ENCODE peak calls at places on chromosome X, in four cellular contexts. F is cardiac muscle cell, P is OCI-LY7, Q is stomach. K is an unnamed sample.

GRCh38 chrX:38560776-38561125 is 591 bp upstream of the TSPAN7 start:
- DNase-seq in F (no peak), P (no peak), Q (no peak), K (no peak)

GRCh38 chrX:153554519-153555167 is 37.2 kb downstream of the ATP2B3 start:
- DNase-seq in F (peak; percentile 53), P (peak; percentile 53), Q (peak; percentile 61), K (peak; percentile 15)

GRCh38 chrX:153400146-153401132 is 711 bp downstream of the PNMA6E start:
- DNase-seq in F (peak; percentile 52), P (peak; percentile 63), Q (peak; percentile 35), K (peak; percentile 48)

GRCh38 chrX:151982217-151982616 is 7.7 kb upstream of the GABRE start:
- DNase-seq in F (no peak), P (no peak), Q (no peak), K (no peak)

GRCh38 chrX:25144043-25144940 is 128.5 kb upstream of the ARX start:
- DNase-seq in F (peak; percentile 84), P (peak; percentile 29), Q (peak; percentile 63), K (peak; percentile 13)

GRCh38 chrX:25754399-25754798 is 383.7 kb upstream of the MAGEB18 start:
- DNase-seq in F (no peak), P (no peak), Q (no peak), K (no peak)

GRCh38 chrX:150692296-150692695 is 900 bp upstream of the MTMR1 start:
- DNase-seq in F (no peak), P (peak; percentile 35), Q (no peak), K (no peak)

GRCh38 chrX:56569378-56570061 is 6.1 kb downstream of the UBQLN2 start:
- DNase-seq in F (no peak), P (no peak), Q (no peak), K (no peak)

GRCh38 chrX:22339459-22339858 is 66.7 kb downstream of the CBLL2 start:
- DNase-seq in F (no peak), P (no peak), Q (no peak), K (no peak)

GRCh38 chrX:130118396-130118795 is 8.1 kb upstream of the ELF4 start:
- DNase-seq in F (no peak), P (no peak), Q (no peak), K (no peak)

GRCh38 chrX:39808471-39808917 is 289.3 kb downstream of the BCOR start:
- DNase-seq in F (no peak), P (no peak), Q (no peak), K (no peak)

GRCh38 chrX:15653961-15654360 is 10.6 kb downstream of the CLTRN start:
- DNase-seq in F (no peak), P (no peak), Q (no peak), K (no peak)

GRCh38 chrX:39736219-39737211 is 361.2 kb downstream of the BCOR start:
- DNase-seq in F (no peak), P (no peak), Q (peak; percentile 92), K (no peak)

GRCh38 chrX:152155766-152156310 is 17.5 kb upstream of the MAGEA10 start:
- DNase-seq in F (no peak), P (no peak), Q (no peak), K (no peak)

GRCh38 chrX:91137881-91138280 is 296.8 kb upstream of the PABPC5 start:
- DNase-seq in F (no peak), P (no peak), Q (no peak), K (no peak)

GRCh38 chrX:3712870-3713224 is 602 bp downstream of the PRKX start:
- DNase-seq in F (no peak), P (no peak), Q (no peak), K (no peak)

GRCh38 chrX:119516157-119516702 is 48.0 kb downstream of the SLC25A5 start:
- DNase-seq in F (peak; percentile 72), P (peak; percentile 83), Q (no peak), K (peak; percentile 78)

GRCh38 chrX:124018031-124018430 is 56.5 kb downstream of the STAG2 start:
- DNase-seq in F (no peak), P (peak; percentile 5), Q (no peak), K (no peak)

GRCh38 chrX:93673869-93674271 is at the start of gene FAM133A:
- DNase-seq in F (peak; percentile 66), P (no peak), Q (no peak), K (peak; percentile 9)

GRCh38 chrX:19540076-19540475 is 24.8 kb upstream of the MAP3K15 start:
- DNase-seq in F (no peak), P (no peak), Q (no peak), K (no peak)

GRCh38 chrX:104347860-104348259 is 93.1 kb upstream of the ESX1 start:
- DNase-seq in F (no peak), P (no peak), Q (no peak), K (no peak)

GRCh38 chrX:112868586-112868985 is 28.0 kb upstream of the AMOT start:
- DNase-seq in F (no peak), P (no peak), Q (no peak), K (no peak)

GRCh38 chrX:139932077-139932900 is 564 bp downstream of the ATP11C start:
- DNase-seq in F (peak; percentile 61), P (peak; percentile 45), Q (peak; percentile 43), K (peak; percentile 43)

GRCh38 chrX:113539599-113540356 is 699.1 kb upstream of the AMOT start:
- DNase-seq in F (no peak), P (no peak), Q (no peak), K (no peak)

GRCh38 chrX:120380699-120381098 is 18.8 kb downstream of the ATP1B4 start:
- DNase-seq in F (no peak), P (peak; percentile 74), Q (no peak), K (peak; percentile 62)

GRCh38 chrX:44246826-44247225 is 96.6 kb downstream of the EFHC2 start:
- DNase-seq in F (no peak), P (no peak), Q (no peak), K (no peak)

GRCh38 chrX:122389005-122389404 is 795.1 kb upstream of the GRIA3 start:
- DNase-seq in F (no peak), P (no peak), Q (no peak), K (no peak)

GRCh38 chrX:1486749-1487361 is 34.1 kb upstream of the ASMTL start:
- DNase-seq in F (no peak), P (no peak), Q (no peak), K (no peak)

GRCh38 chrX:69154051-69154450 is 11.2 kb downstream of the PJA1 start:
- DNase-seq in F (no peak), P (no peak), Q (no peak), K (no peak)
- H3K4me1 ChIP-seq in F (peaks cover 11% of the 10 kb centered on the region), P (no peaks in the 10 kb centered on the region), Q (no peaks in the 10 kb centered on the region), K (no peaks in the 10 kb centered on the region)

DNA sequence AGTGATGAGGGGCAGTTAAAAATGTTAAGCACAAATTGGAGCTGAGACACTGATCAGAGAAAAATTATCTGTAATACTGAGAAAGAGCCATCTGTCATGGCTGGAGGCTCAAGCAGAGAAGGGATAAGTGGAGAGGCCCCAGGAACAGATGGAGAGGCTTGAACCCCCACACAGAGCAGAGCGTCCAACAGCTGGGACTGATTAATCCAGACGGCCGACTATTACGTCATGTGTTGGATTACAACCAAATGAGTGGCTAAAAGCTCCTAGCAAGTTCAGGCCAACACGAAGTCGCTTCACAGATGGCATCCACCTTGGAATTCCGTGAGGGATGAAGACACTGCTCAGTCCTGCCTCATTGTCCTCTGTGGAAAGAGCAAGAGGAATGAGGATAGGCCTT is 57.7 kb upstream of the ATXN3L start:
- DNase-seq in F (no peak), P (no peak), Q (no peak), K (no peak)
- H3K27ac ChIP-seq in F (no peak overlapping the region), P (no peak overlapping the region), Q (no peak overlapping the region), K (no peak overlapping the region)

GRCh38 chrX:13165747-13166146 is 121.3 kb upstream of the FAM9C start:
- DNase-seq in F (no peak), P (no peak), Q (no peak), K (no peak)
- H3K4me1 ChIP-seq in F (no peaks in the 10 kb centered on the region), P (no peaks in the 10 kb centered on the region), Q (peaks cover 15% of the 10 kb centered on the region), K (no peaks in the 10 kb centered on the region)

GRCh38 chrX:72270316-72270866 is 6.7 kb downstream of the RPS4X start:
- DNase-seq in F (no peak), P (no peak), Q (no peak), K (no peak)

GRCh38 chrX:72271091-72271490 is 6.0 kb downstream of the RPS4X start:
- DNase-seq in F (no peak), P (no peak), Q (no peak), K (no peak)

GRCh38 chrX:72271812-72272211 is 5.2 kb downstream of the RPS4X start:
- DNase-seq in F (no peak), P (no peak), Q (no peak), K (no peak)

GRCh38 chrX:72268601-72269365 is 8.3 kb downstream of the RPS4X start:
- DNase-seq in F (no peak), P (no peak), Q (no peak), K (no peak)

GRCh38 chrX:72269671-72270251 is 7.3 kb downstream of the RPS4X start:
- DNase-seq in F (no peak), P (no peak), Q (no peak), K (no peak)
- H3K27ac ChIP-seq in F (no peak overlapping the region), P (no peak overlapping the region), Q (no peak overlapping the region), K (no peak overlapping the region)

DNA sequence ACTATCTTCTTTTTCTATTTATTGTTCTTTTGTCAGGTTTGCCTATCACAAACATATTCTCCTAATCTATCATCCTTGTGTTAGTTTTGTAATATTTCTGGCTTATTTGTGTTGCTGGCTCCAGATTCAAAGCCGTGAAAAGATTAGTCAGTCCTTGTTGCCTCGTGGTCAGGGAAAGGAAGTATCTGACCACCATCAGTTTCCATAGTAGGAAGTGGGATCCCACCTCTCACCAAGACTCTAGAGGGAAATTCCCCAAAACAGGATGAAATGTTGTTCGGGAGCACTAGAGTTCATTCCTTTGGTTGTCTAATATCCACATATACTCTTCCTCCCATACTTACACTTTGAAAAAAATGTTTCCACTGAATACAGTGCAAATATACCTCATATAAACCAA is 131.0 kb upstream of the HUWE1 start:
- DNase-seq in F (no peak), P (no peak), Q (no peak), K (no peak)
- H3K4me1 ChIP-seq in F (no peaks in the 10 kb centered on the region), P (no peaks in the 10 kb centered on the region), Q (no peaks in the 10 kb centered on the region), K (no peaks in the 10 kb centered on the region)

DNA sequence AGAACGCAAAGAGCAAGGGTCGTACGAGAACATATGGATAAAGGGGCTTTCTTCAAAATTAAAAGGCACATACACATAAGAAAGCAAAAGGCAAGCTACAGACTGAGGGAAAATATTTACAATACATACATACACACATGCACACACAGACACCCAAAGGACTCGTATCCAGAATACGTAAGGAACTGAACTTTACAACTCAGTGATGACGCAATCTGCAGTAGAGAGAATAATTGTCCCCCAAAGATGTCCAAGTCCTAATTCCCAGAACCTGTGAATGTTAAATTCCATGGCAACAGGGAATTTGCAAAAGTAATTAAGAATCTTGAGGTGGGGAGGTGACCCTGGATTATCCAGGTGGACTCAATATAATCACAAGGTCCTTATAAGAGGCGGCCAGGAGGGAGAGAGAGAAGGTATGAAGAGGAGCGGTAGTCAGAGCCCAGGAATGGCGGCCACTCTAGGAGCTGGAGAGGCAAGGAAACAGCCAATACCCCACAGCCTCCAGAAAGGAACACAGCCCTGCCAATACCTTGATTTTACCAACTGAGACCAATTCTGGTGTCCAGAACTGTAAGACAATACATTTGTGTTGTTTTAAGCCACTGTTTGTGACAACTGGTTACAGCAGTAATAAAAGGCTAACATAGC is 27.5 kb upstream of the STS start:
- DNase-seq in F (no peak), P (no peak), Q (no peak), K (no peak)
- H3K27ac ChIP-seq in F (no peak overlapping the region), P (peak overlapping the region; percentile 85), Q (peak overlapping the region; percentile 90), K (no peak overlapping the region)

DNA sequence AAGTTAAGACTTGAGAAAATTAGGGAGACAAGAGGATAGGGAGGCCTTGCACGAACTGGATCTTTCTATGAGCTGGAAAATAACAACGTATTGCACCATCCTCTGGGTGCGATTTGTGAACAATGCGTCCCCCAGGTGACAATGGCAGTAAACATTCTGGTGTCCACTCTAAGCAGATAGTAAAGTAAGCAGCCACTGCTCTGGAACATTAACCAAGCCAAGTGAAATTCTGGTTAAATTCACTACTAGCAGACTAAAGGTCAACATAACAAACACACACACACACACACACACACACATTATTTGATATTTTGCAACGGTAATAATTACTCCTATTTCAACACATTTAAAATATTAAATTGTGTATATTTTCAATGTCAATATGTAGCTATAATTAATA is 242.2 kb upstream of the DCAF8L1 start:
- DNase-seq in F (no peak), P (no peak), Q (no peak), K (no peak)
- H3K4me1 ChIP-seq in F (no peaks in the 10 kb centered on the region), P (no peaks in the 10 kb centered on the region), Q (no peaks in the 10 kb centered on the region), K (no peaks in the 10 kb centered on the region)

K was measured in MM.1S.